ENCODE peak calls at places on chromosomes 2 and 18, in ten cellular contexts. K, A, N, O, M, T, Q, C, U and Y are unnamed samples.

GRCh38 chr18:41569867-41570266 is 385.2 kb upstream of the PIK3C3 start:
- DNase-seq in K (no peak), A (no peak), N (peak; percentile 30), O (no peak), M (no peak), T (no peak), Q (no peak), C (peak; percentile 1), U (no peak), Y (no peak)

GRCh38 chr2:237911363-237912017 is 52.1 kb downstream of the RAMP1 start:
- DNase-seq in K (peak; percentile 68), A (no peak), N (no peak), O (no peak), M (no peak), T (no peak), Q (no peak), C (no peak), U (peak; percentile 60), Y (no peak)

GRCh38 chr2:74105413-74105812 is 42.3 kb downstream of the BOLA3 start:
- DNase-seq in K (no peak), A (no peak), N (no peak), O (no peak), M (no peak), T (no peak), Q (no peak), C (no peak), U (no peak), Y (no peak)

GRCh38 chr2:60861736-60862135 is 19.6 kb upstream of the REL start:
- DNase-seq in K (no peak), A (no peak), N (no peak), O (no peak), M (no peak), T (no peak), Q (no peak), C (no peak), U (no peak), Y (no peak)

GRCh38 chr2:76469066-76469465 is 758.4 kb upstream of the GCFC2 start:
- DNase-seq in K (no peak), A (no peak), N (no peak), O (no peak), M (no peak), T (no peak), Q (no peak), C (no peak), U (no peak), Y (no peak)

GRCh38 chr18:75462178-75462832 is 34.8 kb upstream of the SMIM21 start:
- DNase-seq in K (no peak), A (no peak), N (no peak), O (no peak), M (no peak), T (no peak), Q (peak; percentile 23), C (no peak), U (no peak), Y (no peak)

GRCh38 chr2:204027105-204027504 is 90.5 kb downstream of the ICOS start:
- DNase-seq in K (no peak), A (no peak), N (peak; percentile 64), O (no peak), M (peak; percentile 38), T (peak; percentile 19), Q (no peak), C (peak; percentile 23), U (no peak), Y (no peak)

GRCh38 chr2:26763019-26763418 is 1.1 kb upstream of the SLC35F6 start:
- DNase-seq in K (no peak), A (no peak), N (no peak), O (no peak), M (no peak), T (no peak), Q (no peak), C (no peak), U (no peak), Y (no peak)

GRCh38 chr2:190344275-190344827 is 962 bp downstream of the INPP1 start:
- DNase-seq in K (no peak), A (no peak), N (peak; percentile 55), O (peak; percentile 55), M (peak; percentile 33), T (peak; percentile 70), Q (peak; percentile 59), C (no peak), U (no peak), Y (no peak)

GRCh38 chr18:24991220-24991575 is 360.8 kb downstream of the ZNF521 start:
- DNase-seq in K (no peak), A (no peak), N (no peak), O (no peak), M (no peak), T (no peak), Q (no peak), C (no peak), U (no peak), Y (no peak)

GRCh38 chr2:232741284-232741683 is 35.1 kb downstream of the KCNJ13 start:
- DNase-seq in K (no peak), A (no peak), N (no peak), O (no peak), M (no peak), T (no peak), Q (no peak), C (no peak), U (no peak), Y (no peak)

GRCh38 chr18:46097378-46097852 is 681 bp downstream of the ATP5F1A start:
- DNase-seq in K (no peak), A (no peak), N (no peak), O (no peak), M (no peak), T (no peak), Q (peak; percentile 15), C (no peak), U (no peak), Y (no peak)

GRCh38 chr18:23209031-23209430 is 73.7 kb downstream of the CABLES1 start:
- DNase-seq in K (no peak), A (no peak), N (peak; percentile 71), O (no peak), M (peak; percentile 44), T (no peak), Q (no peak), C (no peak), U (no peak), Y (no peak)

GRCh38 chr18:59664329-59664728 is 32.9 kb downstream of the CCBE1 start:
- DNase-seq in K (no peak), A (no peak), N (no peak), O (no peak), M (no peak), T (no peak), Q (no peak), C (no peak), U (no peak), Y (no peak)

GRCh38 chr2:220104871-220105351 is 477.5 kb downstream of the SLC4A3 start:
- DNase-seq in K (no peak), A (no peak), N (peak; percentile 63), O (peak; percentile 21), M (peak; percentile 69), T (no peak), Q (peak; percentile 31), C (peak; percentile 82), U (no peak), Y (peak; percentile 70)
- TF ChIP-seq CTCF in K (no peak), A (no peak), N (peak; percentile 46), O (no peak), M (peak; percentile 30), T (no peak), Q (no peak), C (peak; percentile 52), U (no peak), Y (peak; percentile 66)

DNA sequence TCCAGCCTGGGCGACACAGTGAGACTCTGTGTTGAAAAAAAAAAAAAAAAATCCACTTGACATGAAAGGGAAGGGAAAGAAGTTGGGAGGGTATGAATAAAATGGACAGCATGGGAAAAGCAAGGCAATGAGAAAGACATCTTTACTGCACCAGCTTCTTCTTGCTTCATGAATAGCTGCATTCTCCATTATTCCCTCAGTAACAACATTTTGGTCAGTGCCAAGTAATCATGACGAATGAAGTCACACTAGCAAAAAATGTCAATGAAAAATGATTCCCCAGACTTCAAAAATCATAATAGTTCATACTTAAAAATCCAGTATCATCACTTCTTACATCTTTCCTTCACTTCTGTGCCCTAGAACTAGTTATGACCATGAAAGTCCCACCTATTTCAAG is 30.4 kb downstream of the ADAM17 start:
- DNase-seq in K (no peak), A (no peak), N (no peak), O (no peak), M (no peak), T (no peak), Q (no peak), C (no peak), U (no peak), Y (no peak)
- TF ChIP-seq CTCF in K (no peak), A (no peak), N (no peak), O (no peak), M (no peak), T (no peak), Q (no peak), C (no peak), U (no peak), Y (no peak)

GRCh38 chr2:28662044-28662443 is 89.6 kb upstream of the PPP1CB start:
- DNase-seq in K (no peak), A (no peak), N (peak; percentile 95), O (no peak), M (peak; percentile 36), T (no peak), Q (no peak), C (no peak), U (no peak), Y (no peak)

GRCh38 chr2:28662468-28663095 is 89.0 kb upstream of the PPP1CB start:
- DNase-seq in K (no peak), A (no peak), N (peak; percentile 70), O (no peak), M (peak; percentile 84), T (no peak), Q (no peak), C (peak; percentile 63), U (peak; percentile 91), Y (no peak)

GRCh38 chr2:28664120-28664842 is 87.3 kb upstream of the PPP1CB start:
- DNase-seq in K (no peak), A (no peak), N (no peak), O (no peak), M (no peak), T (no peak), Q (no peak), C (no peak), U (no peak), Y (no peak)

GRCh38 chr2:28661589-28662001 is 90.0 kb upstream of the PPP1CB start:
- DNase-seq in K (no peak), A (no peak), N (peak; percentile 84), O (peak; percentile 78), M (peak; percentile 95), T (no peak), Q (peak; percentile 84), C (peak; percentile 93), U (peak; percentile 87), Y (peak; percentile 55)

GRCh38 chr2:28663359-28663758 is 88.3 kb upstream of the PPP1CB start:
- DNase-seq in K (no peak), A (no peak), N (peak; percentile 72), O (no peak), M (peak; percentile 81), T (no peak), Q (no peak), C (peak; percentile 67), U (no peak), Y (no peak)
- TF ChIP-seq CTCF in K (no peak), A (no peak), N (peak; percentile 46), O (no peak), M (peak; percentile 54), T (no peak), Q (no peak), C (peak; percentile 42), U (peak; percentile 14), Y (peak; percentile 43)

DNA sequence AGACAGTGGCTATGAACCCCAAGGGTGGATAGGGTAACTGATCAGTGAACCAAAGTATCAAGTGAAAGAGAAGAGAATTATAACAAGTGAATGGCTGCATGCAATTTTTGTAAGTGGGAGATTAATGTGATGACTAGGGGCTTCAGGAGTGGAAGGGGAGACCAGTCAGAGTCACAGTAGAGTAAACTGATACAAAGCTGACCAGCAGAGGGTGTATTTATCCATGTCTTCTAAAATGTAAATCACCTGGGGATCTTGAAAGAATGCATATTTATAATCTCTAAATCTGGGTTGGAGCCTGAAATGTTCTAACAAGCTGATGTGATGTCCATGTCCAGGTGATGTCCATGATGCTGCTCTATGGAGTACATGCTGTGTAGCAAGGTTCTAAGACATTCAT is 1351.3 kb upstream of the CHAC2 start:
- DNase-seq in K (no peak), A (no peak), N (peak; percentile 47), O (no peak), M (peak; percentile 9), T (no peak), Q (no peak), C (peak; percentile 12), U (no peak), Y (no peak)
- TF ChIP-seq CTCF in K (no peak), A (no peak), N (peak; percentile 60), O (peak; percentile 6), M (no peak), T (no peak), Q (no peak), C (no peak), U (no peak), Y (no peak)